ENCODE peak calls at places on chromosomes 6 and 20, in five cellular contexts. One of them, this sample, is unnamed.

GRCh38 chr6:168165373-168165772 is 86.4 kb upstream of the FRMD1 start:
- DNase-seq in CD8-positive, alpha-beta memory T cell: no peak
- DNase-seq in activated CD4-positive, alpha-beta T cell treated with anti-CD3 and anti-CD28 coated beads for 24 hours: no peak
- DNase-seq in NCI-H748 treated with DMSO at 0.1 percent for 48 hours: no peak
- DNase-seq in brain microvascular endothelial cell: no peak
- DNase-seq in this sample: no peak

GRCh38 chr6:15288856-15289255 is 43.0 kb downstream of the JARID2 start:
- DNase-seq in CD8-positive, alpha-beta memory T cell: no peak
- DNase-seq in activated CD4-positive, alpha-beta T cell treated with anti-CD3 and anti-CD28 coated beads for 24 hours: no peak
- DNase-seq in NCI-H748 treated with DMSO at 0.1 percent for 48 hours: no peak
- DNase-seq in brain microvascular endothelial cell: no peak
- DNase-seq in this sample: no peak

GRCh38 chr6:37492236-37493046 is 7.3 kb downstream of the CCDC167 start:
- DNase-seq in CD8-positive, alpha-beta memory T cell: no peak
- DNase-seq in activated CD4-positive, alpha-beta T cell treated with anti-CD3 and anti-CD28 coated beads for 24 hours: no peak
- DNase-seq in NCI-H748 treated with DMSO at 0.1 percent for 48 hours: no peak
- DNase-seq in brain microvascular endothelial cell: no peak
- DNase-seq in this sample: no peak

GRCh38 chr6:48378874-48379407 is 267.9 kb upstream of the PTCHD4 start:
- DNase-seq in CD8-positive, alpha-beta memory T cell: no peak
- DNase-seq in activated CD4-positive, alpha-beta T cell treated with anti-CD3 and anti-CD28 coated beads for 24 hours: no peak
- DNase-seq in NCI-H748 treated with DMSO at 0.1 percent for 48 hours: peak
- DNase-seq in brain microvascular endothelial cell: no peak
- DNase-seq in this sample: no peak

GRCh38 chr20:9374480-9374879 is 139.9 kb upstream of the LAMP5 start:
- DNase-seq in CD8-positive, alpha-beta memory T cell: no peak
- DNase-seq in activated CD4-positive, alpha-beta T cell treated with anti-CD3 and anti-CD28 coated beads for 24 hours: no peak
- DNase-seq in NCI-H748 treated with DMSO at 0.1 percent for 48 hours: no peak
- DNase-seq in brain microvascular endothelial cell: no peak
- DNase-seq in this sample: no peak

GRCh38 chr6:110813813-110814487 is 1.3 kb downstream of the CDK19 start:
- DNase-seq in CD8-positive, alpha-beta memory T cell: no peak
- DNase-seq in activated CD4-positive, alpha-beta T cell treated with anti-CD3 and anti-CD28 coated beads for 24 hours: no peak
- DNase-seq in NCI-H748 treated with DMSO at 0.1 percent for 48 hours: no peak
- DNase-seq in brain microvascular endothelial cell: no peak
- DNase-seq in this sample: no peak

GRCh38 chr6:106599440-106599839 is 29.9 kb downstream of the RTN4IP1 start:
- DNase-seq in CD8-positive, alpha-beta memory T cell: no peak
- DNase-seq in activated CD4-positive, alpha-beta T cell treated with anti-CD3 and anti-CD28 coated beads for 24 hours: no peak
- DNase-seq in NCI-H748 treated with DMSO at 0.1 percent for 48 hours: no peak
- DNase-seq in brain microvascular endothelial cell: no peak
- DNase-seq in this sample: no peak

GRCh38 chr6:142721213-142721920 is 223.6 kb downstream of the HIVEP2 start:
- DNase-seq in CD8-positive, alpha-beta memory T cell: no peak
- DNase-seq in activated CD4-positive, alpha-beta T cell treated with anti-CD3 and anti-CD28 coated beads for 24 hours: no peak
- DNase-seq in NCI-H748 treated with DMSO at 0.1 percent for 48 hours: no peak
- DNase-seq in brain microvascular endothelial cell: no peak
- DNase-seq in this sample: no peak

GRCh38 chr6:21601341-21601740 is 7.8 kb downstream of the SOX4 start:
- DNase-seq in CD8-positive, alpha-beta memory T cell: no peak
- DNase-seq in activated CD4-positive, alpha-beta T cell treated with anti-CD3 and anti-CD28 coated beads for 24 hours: no peak
- DNase-seq in NCI-H748 treated with DMSO at 0.1 percent for 48 hours: no peak
- DNase-seq in brain microvascular endothelial cell: no peak
- DNase-seq in this sample: no peak

GRCh38 chr6:29705389-29706231 is 17.6 kb upstream of the HLA-F start:
- DNase-seq in CD8-positive, alpha-beta memory T cell: no peak
- DNase-seq in activated CD4-positive, alpha-beta T cell treated with anti-CD3 and anti-CD28 coated beads for 24 hours: no peak
- DNase-seq in NCI-H748 treated with DMSO at 0.1 percent for 48 hours: peak
- DNase-seq in brain microvascular endothelial cell: no peak
- DNase-seq in this sample: peak

GRCh38 chr6:1436334-1437306 is 47.2 kb downstream of the FOXF2 start:
- DNase-seq in CD8-positive, alpha-beta memory T cell: no peak
- DNase-seq in activated CD4-positive, alpha-beta T cell treated with anti-CD3 and anti-CD28 coated beads for 24 hours: peak
- DNase-seq in NCI-H748 treated with DMSO at 0.1 percent for 48 hours: peak
- DNase-seq in brain microvascular endothelial cell: peak
- DNase-seq in this sample: peak

GRCh38 chr6:75830959-75831885 is 82.2 kb downstream of the MYO6 start:
- DNase-seq in CD8-positive, alpha-beta memory T cell: no peak
- DNase-seq in activated CD4-positive, alpha-beta T cell treated with anti-CD3 and anti-CD28 coated beads for 24 hours: no peak
- DNase-seq in NCI-H748 treated with DMSO at 0.1 percent for 48 hours: no peak
- DNase-seq in brain microvascular endothelial cell: peak
- DNase-seq in this sample: no peak

GRCh38 chr6:119241540-119242309 is 107.8 kb downstream of the MAN1A1 start:
- DNase-seq in CD8-positive, alpha-beta memory T cell: no peak
- DNase-seq in activated CD4-positive, alpha-beta T cell treated with anti-CD3 and anti-CD28 coated beads for 24 hours: no peak
- DNase-seq in NCI-H748 treated with DMSO at 0.1 percent for 48 hours: no peak
- DNase-seq in brain microvascular endothelial cell: no peak
- DNase-seq in this sample: no peak

GRCh38 chr6:153131037-153131981 is at the start of gene RGS17:
- DNase-seq in CD8-positive, alpha-beta memory T cell: peak
- DNase-seq in activated CD4-positive, alpha-beta T cell treated with anti-CD3 and anti-CD28 coated beads for 24 hours: no peak
- DNase-seq in NCI-H748 treated with DMSO at 0.1 percent for 48 hours: peak
- DNase-seq in brain microvascular endothelial cell: peak
- DNase-seq in this sample: peak

GRCh38 chr6:151847064-151847463 is 39.6 kb downstream of the ESR1 start:
- DNase-seq in CD8-positive, alpha-beta memory T cell: no peak
- DNase-seq in activated CD4-positive, alpha-beta T cell treated with anti-CD3 and anti-CD28 coated beads for 24 hours: no peak
- DNase-seq in NCI-H748 treated with DMSO at 0.1 percent for 48 hours: no peak
- DNase-seq in brain microvascular endothelial cell: peak
- DNase-seq in this sample: no peak

GRCh38 chr20:33568378-33569289 is 78.7 kb downstream of the CBFA2T2 start:
- DNase-seq in CD8-positive, alpha-beta memory T cell: no peak
- DNase-seq in activated CD4-positive, alpha-beta T cell treated with anti-CD3 and anti-CD28 coated beads for 24 hours: no peak
- DNase-seq in NCI-H748 treated with DMSO at 0.1 percent for 48 hours: peak
- DNase-seq in brain microvascular endothelial cell: no peak
- DNase-seq in this sample: no peak

GRCh38 chr20:36181934-36182603 is 27.5 kb downstream of the EPB41L1 start:
- DNase-seq in CD8-positive, alpha-beta memory T cell: no peak
- DNase-seq in activated CD4-positive, alpha-beta T cell treated with anti-CD3 and anti-CD28 coated beads for 24 hours: no peak
- DNase-seq in NCI-H748 treated with DMSO at 0.1 percent for 48 hours: no peak
- DNase-seq in brain microvascular endothelial cell: peak
- DNase-seq in this sample: no peak

GRCh38 chr6:54426995-54427394 is 118.8 kb downstream of the TINAG start:
- DNase-seq in CD8-positive, alpha-beta memory T cell: no peak
- DNase-seq in activated CD4-positive, alpha-beta T cell treated with anti-CD3 and anti-CD28 coated beads for 24 hours: no peak
- DNase-seq in NCI-H748 treated with DMSO at 0.1 percent for 48 hours: no peak
- DNase-seq in brain microvascular endothelial cell: no peak
- DNase-seq in this sample: no peak

GRCh38 chr6:152595507-152595906 is 41.7 kb downstream of the SYNE1 start:
- DNase-seq in CD8-positive, alpha-beta memory T cell: no peak
- DNase-seq in activated CD4-positive, alpha-beta T cell treated with anti-CD3 and anti-CD28 coated beads for 24 hours: no peak
- DNase-seq in NCI-H748 treated with DMSO at 0.1 percent for 48 hours: no peak
- DNase-seq in brain microvascular endothelial cell: no peak
- DNase-seq in this sample: no peak

GRCh38 chr20:36121981-36122930 is 32.3 kb upstream of the EPB41L1 start:
- DNase-seq in CD8-positive, alpha-beta memory T cell: no peak
- DNase-seq in activated CD4-positive, alpha-beta T cell treated with anti-CD3 and anti-CD28 coated beads for 24 hours: no peak
- DNase-seq in NCI-H748 treated with DMSO at 0.1 percent for 48 hours: no peak
- DNase-seq in brain microvascular endothelial cell: no peak
- DNase-seq in this sample: no peak

GRCh38 chr6:167507376-167507961 is 182.6 kb downstream of the TTLL2 start:
- DNase-seq in CD8-positive, alpha-beta memory T cell: no peak
- DNase-seq in activated CD4-positive, alpha-beta T cell treated with anti-CD3 and anti-CD28 coated beads for 24 hours: no peak
- DNase-seq in NCI-H748 treated with DMSO at 0.1 percent for 48 hours: no peak
- DNase-seq in brain microvascular endothelial cell: no peak
- DNase-seq in this sample: no peak

GRCh38 chr6:89749918-89750317 is 69.7 kb downstream of the MDN1 start:
- DNase-seq in CD8-positive, alpha-beta memory T cell: no peak
- DNase-seq in activated CD4-positive, alpha-beta T cell treated with anti-CD3 and anti-CD28 coated beads for 24 hours: no peak
- DNase-seq in NCI-H748 treated with DMSO at 0.1 percent for 48 hours: no peak
- DNase-seq in brain microvascular endothelial cell: no peak
- DNase-seq in this sample: no peak

GRCh38 chr6:28139860-28140500 is 1.7 kb upstream of the ZKSCAN8 start:
- DNase-seq in CD8-positive, alpha-beta memory T cell: no peak
- DNase-seq in activated CD4-positive, alpha-beta T cell treated with anti-CD3 and anti-CD28 coated beads for 24 hours: no peak
- DNase-seq in NCI-H748 treated with DMSO at 0.1 percent for 48 hours: no peak
- DNase-seq in brain microvascular endothelial cell: no peak
- DNase-seq in this sample: peak

GRCh38 chr20:38982291-38982690 is 20.1 kb downstream of the DHX35 start:
- DNase-seq in CD8-positive, alpha-beta memory T cell: no peak
- DNase-seq in activated CD4-positive, alpha-beta T cell treated with anti-CD3 and anti-CD28 coated beads for 24 hours: no peak
- DNase-seq in NCI-H748 treated with DMSO at 0.1 percent for 48 hours: no peak
- DNase-seq in brain microvascular endothelial cell: no peak
- DNase-seq in this sample: no peak

GRCh38 chr6:112429226-112429625 is 82.1 kb downstream of the RFPL4B start:
- DNase-seq in CD8-positive, alpha-beta memory T cell: no peak
- DNase-seq in activated CD4-positive, alpha-beta T cell treated with anti-CD3 and anti-CD28 coated beads for 24 hours: no peak
- DNase-seq in NCI-H748 treated with DMSO at 0.1 percent for 48 hours: no peak
- DNase-seq in brain microvascular endothelial cell: peak
- DNase-seq in this sample: no peak

GRCh38 chr6:75563032-75563431 is 38.6 kb upstream of the SENP6 start:
- DNase-seq in CD8-positive, alpha-beta memory T cell: no peak
- DNase-seq in activated CD4-positive, alpha-beta T cell treated with anti-CD3 and anti-CD28 coated beads for 24 hours: peak
- DNase-seq in NCI-H748 treated with DMSO at 0.1 percent for 48 hours: no peak
- DNase-seq in brain microvascular endothelial cell: peak
- DNase-seq in this sample: no peak

GRCh38 chr6:151765444-151765886 is 42.0 kb upstream of the ESR1 start:
- DNase-seq in CD8-positive, alpha-beta memory T cell: peak
- DNase-seq in activated CD4-positive, alpha-beta T cell treated with anti-CD3 and anti-CD28 coated beads for 24 hours: peak
- DNase-seq in NCI-H748 treated with DMSO at 0.1 percent for 48 hours: peak
- DNase-seq in brain microvascular endothelial cell: peak
- DNase-seq in this sample: peak

GRCh38 chr6:96626749-96627353 is 63.9 kb downstream of the FHL5 start:
- DNase-seq in CD8-positive, alpha-beta memory T cell: no peak
- DNase-seq in activated CD4-positive, alpha-beta T cell treated with anti-CD3 and anti-CD28 coated beads for 24 hours: no peak
- DNase-seq in NCI-H748 treated with DMSO at 0.1 percent for 48 hours: peak
- DNase-seq in brain microvascular endothelial cell: no peak
- DNase-seq in this sample: no peak

GRCh38 chr20:19015326-19015725 is 197.1 kb upstream of the SLC24A3 start:
- DNase-seq in CD8-positive, alpha-beta memory T cell: no peak
- DNase-seq in activated CD4-positive, alpha-beta T cell treated with anti-CD3 and anti-CD28 coated beads for 24 hours: no peak
- DNase-seq in NCI-H748 treated with DMSO at 0.1 percent for 48 hours: no peak
- DNase-seq in brain microvascular endothelial cell: no peak
- DNase-seq in this sample: no peak

GRCh38 chr6:13334953-13335352 is 6.6 kb upstream of the TBC1D7 start:
- DNase-seq in CD8-positive, alpha-beta memory T cell: no peak
- DNase-seq in activated CD4-positive, alpha-beta T cell treated with anti-CD3 and anti-CD28 coated beads for 24 hours: no peak
- DNase-seq in NCI-H748 treated with DMSO at 0.1 percent for 48 hours: no peak
- DNase-seq in brain microvascular endothelial cell: no peak
- DNase-seq in this sample: no peak

GRCh38 chr6:138393871-138394783 is 9.9 kb upstream of the HEBP2 start:
- DNase-seq in CD8-positive, alpha-beta memory T cell: no peak
- DNase-seq in activated CD4-positive, alpha-beta T cell treated with anti-CD3 and anti-CD28 coated beads for 24 hours: no peak
- DNase-seq in NCI-H748 treated with DMSO at 0.1 percent for 48 hours: no peak
- DNase-seq in brain microvascular endothelial cell: no peak
- DNase-seq in this sample: no peak

GRCh38 chr20:51529758-51530157 is 12.8 kb downstream of the NFATC2 start:
- DNase-seq in CD8-positive, alpha-beta memory T cell: peak
- DNase-seq in activated CD4-positive, alpha-beta T cell treated with anti-CD3 and anti-CD28 coated beads for 24 hours: peak
- DNase-seq in NCI-H748 treated with DMSO at 0.1 percent for 48 hours: no peak
- DNase-seq in brain microvascular endothelial cell: no peak
- DNase-seq in this sample: peak

This sample was measured in stimulated activated naive CD4-positive, alpha-beta T cell.